ENCODE peak calls at places on chromosomes 13 and 19, in nine cellular contexts. P is mesendoderm, A is fibroblast of lung, D is OCI-LY7, O is keratinocyte, H is A549, Z is endothelial cell of umbilical vein, K is IMR-90, T is neural progenitor cell. F is an unnamed sample.

GRCh38 chr19:9913237-9914000 is 22.9 kb downstream of the OLFM2 start:
- DNase-seq in P (no peak), A (no peak), D (no peak), O (no peak), H (peak; percentile 29), Z (no peak), K (no peak), T (peak; percentile 68), F (peak; percentile 22)

GRCh38 chr19:15701757-15702589 is 25.9 kb upstream of the OR10H2 start:
- DNase-seq in P (no peak), A (no peak), D (no peak), O (peak; percentile 17), H (no peak), Z (no peak), K (no peak), T (no peak), F (peak; percentile 66)

GRCh38 chr13:24232037-24232436 is 71.5 kb downstream of the SPATA13 start:
- DNase-seq in P (no peak), A (no peak), D (no peak), O (no peak), H (no peak), Z (no peak), K (no peak), T (no peak), F (no peak)

GRCh38 chr19:19214892-19215291 is 3.1 kb downstream of the NCAN start:
- DNase-seq in P (peak; percentile 83), A (peak; percentile 23), D (peak; percentile 30), O (no peak), H (no peak), Z (peak; percentile 50), K (peak; percentile 39), T (peak; percentile 87), F (no peak)

GRCh38 chr13:24381539-24382265 is 72.3 kb downstream of the C1QTNF9 start:
- DNase-seq in P (no peak), A (peak; percentile 57), D (no peak), O (no peak), H (no peak), Z (no peak), K (peak; percentile 39), T (peak; percentile 9), F (no peak)

GRCh38 chr19:13781547-13781946 is 7.3 kb downstream of the C19orf53 start:
- DNase-seq in P (peak; percentile 91), A (peak; percentile 95), D (no peak), O (no peak), H (no peak), Z (peak; percentile 91), K (peak; percentile 81), T (peak; percentile 90), F (peak; percentile 65)

GRCh38 chr19:13127811-13128575 is 9.9 kb downstream of the NACC1 start:
- DNase-seq in P (no peak), A (no peak), D (no peak), O (no peak), H (no peak), Z (no peak), K (no peak), T (no peak), F (no peak)

GRCh38 chr13:59447846-59448620 is 715.7 kb downstream of the DIAPH3 start:
- DNase-seq in P (peak; percentile 94), A (peak; percentile 94), D (no peak), O (no peak), H (no peak), Z (no peak), K (peak; percentile 75), T (peak; percentile 39), F (no peak)

GRCh38 chr19:54199401-54199800 is 1.3 kb upstream of the RPS9 start:
- DNase-seq in P (no peak), A (no peak), D (no peak), O (no peak), H (no peak), Z (no peak), K (no peak), T (no peak), F (no peak)

GRCh38 chr19:6752257-6753177 is 13.0 kb downstream of the TRIP10 start:
- DNase-seq in P (peak; percentile 86), A (no peak), D (no peak), O (no peak), H (no peak), Z (no peak), K (no peak), T (peak; percentile 83), F (no peak)

GRCh38 chr13:42420304-42420703 is 148.4 kb downstream of the AKAP11 start:
- DNase-seq in P (no peak), A (no peak), D (no peak), O (no peak), H (no peak), Z (no peak), K (no peak), T (no peak), F (no peak)

DNA sequence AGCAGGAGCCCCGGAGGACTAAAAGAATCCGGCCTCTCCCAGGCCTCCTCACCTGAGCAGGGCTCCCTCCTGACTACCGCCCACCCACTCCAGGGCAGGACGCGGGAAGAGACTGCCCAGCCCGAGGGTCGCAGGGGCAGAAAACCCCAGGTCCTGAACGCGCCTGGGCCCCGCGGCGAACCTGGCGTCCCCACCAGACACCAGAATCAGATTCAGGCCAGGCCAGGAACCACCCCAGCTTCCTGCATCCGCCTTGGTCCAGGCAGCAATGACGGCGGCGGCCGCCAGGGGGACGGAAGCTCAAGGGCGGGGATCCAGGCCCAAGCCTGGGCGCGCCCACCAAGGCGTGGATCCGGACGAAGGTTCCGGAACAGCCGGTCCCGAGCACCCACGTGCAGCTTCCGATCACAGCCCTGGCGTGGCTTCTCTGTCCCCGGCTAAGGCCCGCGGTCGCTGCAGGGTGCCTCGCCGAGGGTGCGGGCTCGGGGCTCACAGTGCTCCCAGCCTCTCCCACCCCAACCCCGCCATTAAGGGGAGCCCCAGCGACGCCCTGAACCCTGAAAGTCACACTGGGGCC is 3.6 kb downstream of the LGALS7 start:
- DNase-seq in P (peak; percentile 73), A (peak; percentile 53), D (peak; percentile 46), O (no peak), H (peak; percentile 77), Z (peak; percentile 70), K (peak; percentile 38), T (peak; percentile 70), F (no peak)
- H3K4me2 ChIP-seq in P (no peak overlapping the region), A (no peak overlapping the region), D (no peak overlapping the region), O (peak overlapping the region; percentile 64), H (no peak overlapping the region), Z (no peak overlapping the region), K (no peak overlapping the region), T (peak overlapping the region; percentile 27), F (no peak overlapping the region)

DNA sequence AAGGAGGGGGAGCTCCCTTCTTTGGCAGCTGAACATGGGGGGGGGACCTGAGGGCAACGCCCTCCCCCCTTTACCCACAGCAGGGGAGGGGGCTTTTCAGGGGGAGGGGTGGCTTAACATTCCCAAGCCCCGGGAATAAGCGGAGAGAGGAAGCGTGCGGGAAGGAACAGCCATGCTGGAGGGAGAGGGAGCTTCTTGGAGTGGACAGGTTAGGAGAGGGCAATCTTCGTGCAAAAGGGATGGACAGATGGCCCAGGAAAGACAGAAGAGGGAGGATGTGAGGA is 10.8 kb downstream of the C19orf81 start:
- DNase-seq in P (no peak), A (no peak), D (no peak), O (no peak), H (no peak), Z (no peak), K (no peak), T (peak; percentile 64), F (no peak)
- H3K4me2 ChIP-seq in P (no peak overlapping the region), A (no peak overlapping the region), D (no peak overlapping the region), O (no peak overlapping the region), H (peak overlapping the region; percentile 92), Z (no peak overlapping the region), K (no peak overlapping the region), T (peak overlapping the region; percentile 71), F (no peak overlapping the region)

GRCh38 chr19:40758491-40758890 is 7.5 kb downstream of the SNRPA start:
- DNase-seq in P (no peak), A (no peak), D (no peak), O (no peak), H (no peak), Z (no peak), K (no peak), T (no peak), F (no peak)

GRCh38 chr19:40762754-40763153 is 11.8 kb downstream of the SNRPA start:
- DNase-seq in P (no peak), A (peak; percentile 53), D (no peak), O (no peak), H (no peak), Z (no peak), K (no peak), T (no peak), F (no peak)

GRCh38 chr19:40755248-40755624 is 4.2 kb downstream of the SNRPA start:
- DNase-seq in P (no peak), A (no peak), D (no peak), O (no peak), H (no peak), Z (no peak), K (no peak), T (no peak), F (no peak)

GRCh38 chr19:40756502-40757110 is 5.6 kb downstream of the SNRPA start:
- DNase-seq in P (no peak), A (no peak), D (no peak), O (peak; percentile 76), H (no peak), Z (no peak), K (no peak), T (no peak), F (no peak)

DNA sequence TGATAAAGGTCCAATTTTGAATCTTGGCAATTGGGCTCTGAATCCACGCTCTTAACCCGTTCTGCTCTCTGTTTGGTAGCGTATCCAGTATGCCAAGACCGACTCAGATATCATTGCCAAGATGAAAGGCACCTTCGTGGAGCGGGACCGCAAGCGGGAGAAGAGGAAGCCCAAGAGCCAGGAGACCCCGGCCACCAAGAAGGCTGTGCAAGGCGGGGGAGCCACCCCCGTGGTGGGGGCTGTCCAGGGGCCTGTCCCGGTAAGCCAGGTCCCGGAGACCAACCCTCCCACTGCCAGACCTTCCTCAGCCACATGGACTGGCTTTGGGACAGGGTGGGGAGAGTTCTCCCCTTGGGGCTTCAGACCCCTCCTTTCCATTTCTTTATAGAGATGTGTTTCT is 8.3 kb downstream of the SNRPA start:
- DNase-seq in P (no peak), A (no peak), D (no peak), O (no peak), H (no peak), Z (no peak), K (no peak), T (no peak), F (no peak)
- H3K4me2 ChIP-seq in P (no peak overlapping the region), A (no peak overlapping the region), D (no peak overlapping the region), O (no peak overlapping the region), H (no peak overlapping the region), Z (no peak overlapping the region), K (no peak overlapping the region), T (no peak overlapping the region), F (no peak overlapping the region)

DNA sequence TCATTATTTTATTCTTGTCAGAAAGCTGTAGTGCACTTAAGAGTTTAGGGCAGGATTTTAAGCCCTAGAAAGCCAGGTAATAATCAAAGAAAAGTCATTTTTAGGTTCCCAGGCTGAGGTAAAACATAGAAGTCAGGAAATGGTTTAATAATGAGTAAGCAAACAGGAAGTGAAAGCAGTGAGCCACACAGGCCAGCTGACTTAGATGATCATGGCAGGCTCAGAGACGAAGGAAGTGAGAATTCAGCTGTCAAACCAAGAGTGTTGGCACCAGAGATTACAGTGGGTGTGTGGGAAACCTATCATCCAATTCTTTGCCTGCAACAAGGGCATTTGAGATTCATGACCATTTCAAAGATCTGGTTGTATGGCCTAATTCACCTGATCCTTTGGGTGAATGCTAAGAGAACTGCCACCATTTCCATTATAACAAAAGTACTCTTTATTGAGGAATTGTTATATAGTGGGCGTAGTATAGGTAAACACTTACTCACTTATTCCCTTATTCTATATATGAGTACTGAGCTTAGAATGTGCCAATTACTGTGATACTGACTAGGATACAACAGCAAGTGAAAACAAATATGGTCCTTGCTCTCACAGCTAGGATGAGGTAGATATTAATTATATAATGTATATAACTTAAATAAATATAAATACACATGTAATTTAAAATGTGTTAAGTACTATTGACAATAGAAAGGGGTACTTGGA is 103.7 kb upstream of the EDNRB start:
- DNase-seq in P (peak; percentile 54), A (peak; percentile 68), D (peak; percentile 73), O (peak; percentile 5), H (no peak), Z (peak; percentile 95), K (peak; percentile 72), T (no peak), F (no peak)
- H3K4me2 ChIP-seq in P (no peak overlapping the region), A (no peak overlapping the region), D (peak overlapping the region; percentile 31), O (peak overlapping the region; percentile 48), H (no peak overlapping the region), Z (peak overlapping the region; percentile 72), K (no peak overlapping the region), T (no peak overlapping the region), F (peak overlapping the region; percentile 19)